ENCODE peak calls at places on chromosomes 4 and X, in four cellular contexts. X, K, V and Z are unnamed samples.

GRCh38 chr4:165330666-165331065 is 3.2 kb downstream of the MSMO1 start:
- DNase-seq in X (no peak), K (no peak), V (no peak), Z (no peak)

GRCh38 chr4:181194096-181194495 is 1049.1 kb upstream of the TENM3 start:
- DNase-seq in X (no peak), K (no peak), V (no peak), Z (no peak)

GRCh38 chr4:15670576-15670975 is 11.1 kb upstream of the FAM200B start:
- DNase-seq in X (no peak), K (no peak), V (no peak), Z (no peak)

GRCh38 chr4:30952526-30953219 is 232.5 kb downstream of the PCDH7 start:
- DNase-seq in X (no peak), K (no peak), V (no peak), Z (no peak)

GRCh38 chr4:44210750-44211149 is 237.9 kb downstream of the KCTD8 start:
- DNase-seq in X (no peak), K (no peak), V (no peak), Z (no peak)

GRCh38 chr4:104901438-104901837 is 245.2 kb upstream of the TET2 start:
- DNase-seq in X (no peak), K (no peak), V (peak), Z (no peak)

GRCh38 chr4:120926358-120927025 is 4.0 kb upstream of the PRDM5 start:
- DNase-seq in X (no peak), K (no peak), V (no peak), Z (no peak)

GRCh38 chr4:23237771-23238170 is 545.0 kb downstream of the GBA3 start:
- DNase-seq in X (no peak), K (no peak), V (no peak), Z (no peak)

GRCh38 chrX:70132877-70133302 is 357 bp upstream of the IGBP1 start:
- DNase-seq in X (no peak), K (no peak), V (no peak), Z (no peak)

GRCh38 chr4:74125072-74125471 is 26.1 kb upstream of the CXCL2 start:
- DNase-seq in X (no peak), K (no peak), V (no peak), Z (no peak)

GRCh38 chr4:74118600-74119351 is 19.8 kb upstream of the CXCL2 start:
- DNase-seq in X (no peak), K (no peak), V (no peak), Z (no peak)

GRCh38 chr4:74123065-74123728 is 24.2 kb upstream of the CXCL2 start:
- DNase-seq in X (no peak), K (no peak), V (no peak), Z (no peak)

GRCh38 chr4:74120086-74120485 is 21.1 kb upstream of the CXCL2 start:
- DNase-seq in X (no peak), K (no peak), V (no peak), Z (no peak)

GRCh38 chr4:74121643-74122579 is 22.9 kb upstream of the CXCL2 start:
- DNase-seq in X (no peak), K (no peak), V (no peak), Z (no peak)
- H3K4me3 ChIP-seq in X (no peak), K (no peak), V (no peak), Z (no peak)

DNA sequence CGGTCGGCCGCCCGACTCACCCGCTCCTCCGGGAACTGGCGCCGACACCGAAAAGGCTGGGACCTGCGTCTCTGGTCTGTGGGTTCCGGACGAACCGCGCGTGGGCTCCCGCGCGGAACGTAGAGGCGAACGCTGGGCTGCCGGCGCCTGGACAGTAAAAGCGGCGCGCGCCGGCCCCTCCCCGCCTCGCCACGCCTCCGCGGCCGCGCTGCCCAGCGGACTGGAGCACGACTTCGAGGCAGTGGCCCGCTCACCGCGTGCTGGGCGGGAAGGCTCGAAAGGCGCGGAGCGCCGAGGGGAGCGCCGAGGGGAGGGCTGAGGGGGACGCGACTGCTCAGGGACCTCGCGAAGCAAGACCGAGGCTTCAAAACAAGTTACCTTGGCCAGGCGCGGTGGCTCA is at the start of gene TAF7L:
- DNase-seq in X (no peak), K (no peak), V (no peak), Z (peak)
- H3K4me3 ChIP-seq in X (peak), K (no peak), V (no peak), Z (no peak)

DNA sequence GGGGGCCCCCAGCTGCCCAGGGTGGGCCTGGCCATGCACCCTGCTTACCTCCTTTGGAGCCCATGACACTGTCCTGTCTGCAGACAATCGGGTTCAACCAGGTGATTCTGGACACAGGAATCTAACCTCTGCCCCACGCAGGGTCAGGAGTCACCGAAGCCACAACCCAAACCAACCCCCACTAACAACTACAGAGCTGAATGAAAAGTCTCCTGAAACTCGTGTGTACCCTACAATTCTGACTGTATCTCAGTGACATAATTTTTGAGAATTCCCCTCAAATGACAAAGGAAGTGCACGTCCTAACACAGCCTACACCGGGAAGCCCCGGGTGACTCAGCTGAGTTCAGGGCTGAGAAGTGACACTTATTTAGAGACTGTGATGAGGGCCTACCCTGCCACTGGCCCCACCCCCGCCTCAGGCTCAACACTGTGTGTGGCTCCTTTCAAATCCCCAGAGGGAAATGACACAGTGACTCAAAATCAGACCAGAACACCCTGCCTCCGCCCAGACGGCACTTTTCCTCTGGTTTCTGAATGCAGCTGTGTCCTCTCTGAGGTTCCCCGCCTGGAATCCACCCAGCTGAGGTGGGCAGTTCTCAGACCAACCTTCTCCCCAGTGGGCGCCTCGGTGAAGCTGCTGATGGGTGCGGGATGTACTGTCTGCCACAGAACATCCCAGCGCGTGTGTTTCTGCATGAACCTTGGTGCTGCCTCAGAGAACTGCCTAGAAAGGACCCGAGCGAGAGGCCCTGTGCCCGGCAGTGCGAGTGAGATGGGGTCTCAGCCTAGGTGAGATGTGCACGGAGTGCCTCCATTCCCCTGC is 9.9 kb downstream of the TNIP2 start:
- DNase-seq in X (no peak), K (peak), V (no peak), Z (peak)
- H3K4me3 ChIP-seq in X (no peak), K (no peak), V (no peak), Z (no peak)

GRCh38 chr4:53589511-53589910 is 1.8 kb downstream of the LNX1 start:
- DNase-seq in X (no peak), K (no peak), V (no peak), Z (no peak)
- H3K4me3 ChIP-seq in X (no peak), K (no peak), V (no peak), Z (no peak)